ENCODE peak calls at places on chromosomes 11 and 22, in four cellular contexts. B is CD8-positive, alpha-beta T cell; M is cardiac muscle cell; T is neural progenitor cell. W is an unnamed sample.

GRCh38 chr11:44316388-44317240 is 6.7 kb upstream of the ALX4 start:
- DNase-seq in B (no peak), M (no peak), T (peak), W (no peak)

GRCh38 chr22:44419429-44419828 is 78.6 kb downstream of the RTL6 start:
- DNase-seq in B (no peak), M (no peak), T (no peak), W (no peak)

GRCh38 chr22:35733036-35733435 is 15.4 kb downstream of the APOL5 start:
- DNase-seq in B (no peak), M (no peak), T (no peak), W (no peak)

GRCh38 chr11:58659404-58659803 is 36.9 kb downstream of the CNTF start:
- DNase-seq in B (no peak), M (no peak), T (no peak), W (no peak)

GRCh38 chr11:129652828-129653227 is 162.8 kb upstream of the TMEM45B start:
- DNase-seq in B (no peak), M (no peak), T (no peak), W (no peak)

GRCh38 chr22:37502342-37503182 is 16.4 kb upstream of the MFNG start:
- DNase-seq in B (no peak), M (no peak), T (no peak), W (peak)

GRCh38 chr11:131823772-131824171 is 453.4 kb downstream of the NTM start:
- DNase-seq in B (no peak), M (peak), T (peak), W (no peak)

GRCh38 chr22:46573781-46574437 is 36.5 kb upstream of the CELSR1 start:
- DNase-seq in B (no peak), M (no peak), T (peak), W (no peak)

GRCh38 chr22:48898524-48899377 is 928.9 kb downstream of the BRD1 start:
- DNase-seq in B (no peak), M (no peak), T (no peak), W (no peak)

GRCh38 chr11:34192481-34193401 is 87.3 kb downstream of the NAT10 start:
- DNase-seq in B (no peak), M (peak), T (peak), W (peak)

GRCh38 chr11:118338637-118339061 is 3.9 kb downstream of the CD3D start:
- DNase-seq in B (peak), M (peak), T (no peak), W (no peak)

GRCh38 chr11:118341749-118342489 is 586 bp downstream of the CD3D start:
- DNase-seq in B (no peak), M (no peak), T (no peak), W (no peak)

GRCh38 chr11:118340437-118340836 is 2.1 kb downstream of the CD3D start:
- DNase-seq in B (no peak), M (no peak), T (no peak), W (no peak)

GRCh38 chr11:118342503-118343161 is at the start of gene CD3D:
- DNase-seq in B (peak), M (no peak), T (no peak), W (no peak)

DNA sequence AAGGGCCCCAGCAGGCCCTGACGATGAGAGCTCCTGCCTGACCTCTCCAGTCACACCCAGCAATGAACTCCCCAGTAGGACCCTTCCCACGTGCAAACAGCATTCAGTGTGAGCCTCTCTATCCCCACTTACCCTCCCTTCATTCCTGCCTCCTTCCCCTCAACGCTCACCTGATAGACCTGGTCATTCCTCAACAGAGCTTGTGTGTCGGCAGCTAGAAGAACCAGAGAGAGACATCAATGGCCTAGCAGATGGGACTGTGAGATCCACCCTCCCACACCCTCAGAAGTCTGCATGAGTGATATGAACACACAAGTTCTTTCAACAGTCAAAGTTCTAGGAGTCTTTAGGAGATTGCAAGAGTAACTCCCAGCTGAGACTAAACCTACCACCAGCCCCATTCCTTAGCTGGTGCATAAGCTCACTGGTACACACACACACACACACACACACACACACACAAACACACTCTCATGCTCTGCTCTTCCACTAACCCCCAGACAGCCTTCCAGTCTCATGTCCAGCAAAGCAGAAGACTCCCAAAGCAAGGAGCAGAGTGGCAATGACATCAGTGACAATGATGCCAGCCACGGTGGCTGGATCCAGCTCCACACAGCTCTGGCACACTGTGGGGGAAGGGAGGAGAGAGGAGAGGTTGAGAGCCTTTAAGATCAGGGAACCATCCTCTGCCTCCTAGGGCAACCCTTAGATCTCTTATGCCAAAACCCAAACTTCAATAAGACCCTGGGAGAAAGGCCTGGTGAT is 3.0 kb downstream of the CD3D start:
- DNase-seq in B (no peak), M (no peak), T (no peak), W (no peak)
- H3K4me3 ChIP-seq in B (peak), M (no peak), T (no peak), W (no peak)

GRCh38 chr11:612961-613300 is 2.8 kb downstream of the IRF7 start:
- DNase-seq in B (no peak), M (no peak), T (no peak), W (no peak)
- H3K4me3 ChIP-seq in B (no peak), M (no peak), T (no peak), W (no peak)

GRCh38 chr11:61429691-61430582 is at the start of the genes CPSF7 and SDHAF2:
- DNase-seq in B (peak), M (peak), T (peak), W (peak)

GRCh38 chr11:61429346-61429690 is 457 bp downstream of the CPSF7 start:
- DNase-seq in B (peak), M (peak), T (peak), W (no peak)

DNA sequence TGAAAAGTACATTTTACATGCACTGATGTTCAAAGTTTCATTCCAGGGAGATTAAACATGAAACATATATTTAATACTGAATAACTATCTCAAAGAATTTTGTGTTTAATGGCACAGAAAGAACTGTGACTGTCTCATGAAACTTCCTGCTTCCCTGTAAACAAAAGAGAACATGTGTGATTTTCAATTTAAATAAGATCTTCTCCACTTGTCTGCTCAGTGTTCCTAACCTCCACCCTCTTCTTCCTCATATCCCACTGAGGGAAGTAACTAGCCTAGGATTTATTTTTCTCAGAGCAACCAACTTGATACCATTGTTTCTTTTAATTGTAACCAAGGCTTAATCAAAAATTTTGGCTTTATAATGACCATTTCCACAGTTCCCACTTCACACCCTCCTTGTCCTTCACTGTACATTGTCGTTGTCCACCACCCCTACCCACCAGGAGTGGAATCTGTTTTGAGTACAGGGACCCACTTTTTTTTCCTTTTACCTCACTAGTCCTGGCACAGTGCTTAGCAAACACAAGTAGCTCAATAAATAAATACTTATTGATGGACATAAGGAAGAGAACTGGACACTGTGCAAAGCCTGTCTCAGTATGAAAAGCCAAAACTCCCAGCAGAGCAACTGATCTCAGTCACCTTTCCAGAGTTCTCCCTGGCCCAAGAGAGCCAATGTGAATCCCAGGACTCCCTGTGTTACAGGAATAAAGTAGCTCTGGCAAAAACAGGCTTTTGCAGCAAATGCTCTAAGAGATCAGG is 4.2 kb downstream of the CPSF7 start:
- DNase-seq in B (no peak), M (no peak), T (no peak), W (no peak)
- H3K4me3 ChIP-seq in B (no peak), M (no peak), T (no peak), W (no peak)

DNA sequence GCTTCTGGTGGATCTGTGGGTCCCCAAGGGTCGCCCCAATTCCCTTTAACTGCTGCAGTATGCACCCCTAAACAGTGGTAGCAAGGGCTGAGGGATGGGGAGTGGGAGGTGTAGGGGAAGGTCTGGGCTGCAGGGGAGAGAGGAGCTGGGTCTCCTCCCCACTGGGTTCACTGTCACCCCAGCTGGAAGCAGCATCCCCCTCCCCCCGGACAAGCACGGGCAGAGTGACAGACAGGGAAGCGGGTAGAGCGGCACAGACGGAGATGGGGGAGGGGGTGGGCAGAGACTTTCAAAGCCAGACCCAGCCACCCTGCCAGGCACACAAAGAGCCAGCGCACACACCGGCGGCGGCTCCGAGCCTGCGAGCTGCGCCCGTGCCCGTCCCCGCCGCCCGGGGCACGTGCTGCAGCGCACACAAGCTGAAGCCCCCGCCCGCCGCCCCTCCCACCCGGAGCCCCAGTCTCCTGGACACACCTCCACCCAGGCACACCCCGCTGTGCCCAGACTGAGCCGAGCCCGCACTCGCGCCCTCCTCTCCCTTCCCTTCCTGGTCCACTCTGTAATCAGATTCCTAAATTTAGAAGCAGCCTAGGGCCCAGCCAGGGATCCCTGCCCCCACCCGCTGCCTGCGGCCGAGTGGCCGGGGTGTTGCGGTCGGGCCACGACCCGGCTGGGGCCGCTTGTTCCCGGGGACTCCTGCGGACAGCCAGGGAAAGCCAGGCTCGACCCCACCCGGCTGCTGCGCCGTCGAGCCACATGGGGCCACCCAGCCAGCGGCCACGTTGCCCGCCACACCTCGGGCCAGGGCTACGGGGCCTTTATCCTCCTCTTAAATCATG is 940 bp upstream of the RCOR2 start:
- DNase-seq in B (peak), M (peak), T (peak), W (peak)
- H3K4me3 ChIP-seq in B (peak), M (peak), T (peak), W (peak)